ENCODE peak calls at places on chromosomes 16 and 17, in five cellular contexts. O, I, T, J and W are unnamed samples.

GRCh38 chr16:81885976-81886586 is 107.0 kb downstream of the PLCG2 start:
- DNase-seq in O (no peak), J (no peak), I (no peak), T (no peak), W (no peak)

GRCh38 chr17:50169121-50169764 is 3.4 kb downstream of the SGCA start:
- DNase-seq in T (no peak), J (peak; percentile 80), O (peak; percentile 81), I (peak; percentile 52), W (peak; percentile 40)

GRCh38 chr17:4433515-4434031 is at the start of gene SPNS3:
- DNase-seq in J (peak; percentile 41), T (no peak), I (no peak), O (no peak), W (no peak)

GRCh38 chr17:49676276-49676868 is 1.5 kb downstream of the SPOP start:
- DNase-seq in I (no peak), O (peak; percentile 80), T (no peak), J (peak; percentile 43), W (peak; percentile 83)

GRCh38 chr17:62627219-62627903 is at the start of gene MRC2:
- DNase-seq in I (peak; percentile 68), T (peak; percentile 30), J (no peak), O (no peak), W (no peak)

GRCh38 chr16:87822571-87822970 is 46.7 kb downstream of the SLC7A5 start:
- DNase-seq in O (no peak), I (no peak), T (no peak), J (peak; percentile 18), W (no peak)

GRCh38 chr16:1102921-1103648 is 7.0 kb upstream of the C1QTNF8 start:
- DNase-seq in T (peak; percentile 32), J (peak; percentile 49), O (no peak), I (peak; percentile 43), W (peak; percentile 46)

GRCh38 chr17:75876938-75877751 is 1.2 kb downstream of the TRIM47 start:
- DNase-seq in T (peak; percentile 75), O (no peak), I (peak; percentile 91), J (no peak), W (peak; percentile 16)

GRCh38 chr17:64399071-64399766 is 8.6 kb upstream of the PECAM1 start:
- DNase-seq in O (no peak), J (peak; percentile 30), T (no peak), I (no peak), W (no peak)

GRCh38 chr16:68548947-68549346 is 9.9 kb downstream of the ZFP90 start:
- DNase-seq in I (no peak), T (no peak), J (peak; percentile 73), O (peak; percentile 64), W (peak; percentile 42)

GRCh38 chr16:81174644-81175324 is 63.7 kb upstream of the BCO1 start:
- DNase-seq in J (no peak), O (no peak), T (no peak), I (no peak), W (no peak)

GRCh38 chr16:27228621-27229501 is 25.5 kb downstream of the KDM8 start:
- DNase-seq in I (no peak), J (no peak), T (no peak), O (no peak), W (no peak)

GRCh38 chr16:7227193-7227825 is 105.3 kb upstream of the RBFOX1 start:
- DNase-seq in J (no peak), I (peak; percentile 31), O (no peak), T (no peak), W (no peak)

GRCh38 chr17:76880268-76880667 is 12.1 kb downstream of the MGAT5B start:
- DNase-seq in T (no peak), I (no peak), O (no peak), J (no peak), W (no peak)
- H3K36me3 ChIP-seq in T (no peaks in the 10 kb centered on the region), I (no peaks in the 10 kb centered on the region), O (no peaks in the 10 kb centered on the region), J (no peaks in the 10 kb centered on the region), W (no peaks in the 10 kb centered on the region)

GRCh38 chr16:63130942-63131341 is 1094.7 kb upstream of the CDH8 start:
- DNase-seq in I (no peak), T (no peak), O (no peak), J (no peak), W (no peak)
- H3K4me1 ChIP-seq in I (no peaks in the 10 kb centered on the region), T (no peaks in the 10 kb centered on the region), O (no peaks in the 10 kb centered on the region), J (no peaks in the 10 kb centered on the region), W (no peaks in the 10 kb centered on the region)

GRCh38 chr17:82875418-82875856 is 35.6 kb upstream of the ZNF750 start:
- DNase-seq in T (peak; percentile 82), I (peak; percentile 74), J (no peak), O (no peak), W (no peak)

GRCh38 chr17:82872591-82873520 is 33.0 kb upstream of the ZNF750 start:
- DNase-seq in J (no peak), I (no peak), T (no peak), O (no peak), W (no peak)

GRCh38 chr17:82873521-82873920 is 33.7 kb upstream of the ZNF750 start:
- DNase-seq in J (no peak), O (no peak), I (no peak), T (no peak), W (no peak)

GRCh38 chr17:82876149-82876548 is 36.3 kb upstream of the ZNF750 start:
- DNase-seq in T (peak; percentile 81), I (no peak), O (no peak), J (no peak), W (no peak)

GRCh38 chr17:82874011-82874835 is 34.4 kb upstream of the ZNF750 start:
- DNase-seq in T (peak; percentile 77), J (no peak), I (peak; percentile 72), O (no peak), W (no peak)
- H3K27ac ChIP-seq in T (peak overlapping the region; percentile 80), J (no peak overlapping the region), I (peak overlapping the region; percentile 52), O (no peak overlapping the region), W (no peak overlapping the region)

GRCh38 chr16:11682655-11683096 is 14.4 kb downstream of the SNN start:
- DNase-seq in J (no peak), I (no peak), T (no peak), O (no peak), W (no peak)
- H3K36me3 ChIP-seq in J (peaks cover 12% of the 10 kb centered on the region), I (peaks cover 22% of the 10 kb centered on the region), T (peaks cover 3% of the 10 kb centered on the region), O (peaks cover 69% of the 10 kb centered on the region), W (peaks cover 81% of the 10 kb centered on the region)

GRCh38 chr16:15966420-15967222 is 17.2 kb downstream of the ABCC1 start:
- DNase-seq in T (no peak), O (no peak), I (peak; percentile 51), J (no peak), W (no peak)

GRCh38 chr16:15970202-15970601 is 20.8 kb downstream of the ABCC1 start:
- DNase-seq in J (no peak), I (no peak), T (no peak), O (no peak), W (peak; percentile 48)

GRCh38 chr16:15967655-15968315 is 18.4 kb downstream of the ABCC1 start:
- DNase-seq in T (no peak), J (no peak), O (no peak), I (no peak), W (no peak)

GRCh38 chr16:15970743-15971434 is 21.5 kb downstream of the ABCC1 start:
- DNase-seq in T (no peak), O (no peak), I (no peak), J (no peak), W (no peak)

GRCh38 chr16:15967223-15967546 is 17.8 kb downstream of the ABCC1 start:
- DNase-seq in I (no peak), J (no peak), O (no peak), T (no peak), W (no peak)
- H3K4me1 ChIP-seq in I (peaks cover 10% of the 10 kb centered on the region), J (peaks cover 22% of the 10 kb centered on the region), O (peaks cover 42% of the 10 kb centered on the region), T (peaks cover 3% of the 10 kb centered on the region), W (peaks cover 16% of the 10 kb centered on the region)

DNA sequence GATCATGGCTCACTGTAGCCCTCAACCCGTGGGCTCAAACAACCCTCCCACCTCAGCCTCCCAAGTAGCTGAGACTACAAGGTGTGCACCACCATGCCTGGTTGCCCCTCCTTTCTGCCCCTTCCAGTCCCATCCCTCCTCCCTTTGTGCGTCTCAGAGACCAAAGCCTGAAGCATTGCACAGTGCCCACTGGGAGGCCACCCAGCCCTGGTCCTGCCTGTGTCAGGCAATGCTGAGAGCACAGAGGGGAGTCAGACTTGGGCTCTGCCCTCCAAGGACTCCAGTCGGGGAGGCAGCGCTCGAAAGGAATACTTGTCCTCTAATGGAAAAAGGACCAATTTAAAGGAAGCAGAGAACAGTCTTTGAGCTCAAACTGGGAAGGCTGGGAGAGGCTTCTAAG is 20.4 kb downstream of the RAI1 start:
- DNase-seq in I (no peak), T (no peak), O (no peak), J (no peak), W (no peak)
- H3K27ac ChIP-seq in I (no peak overlapping the region), T (no peak overlapping the region), O (no peak overlapping the region), J (no peak overlapping the region), W (no peak overlapping the region)